ENCODE peak calls at places on chromosomes 12 and 14, in five cellular contexts. S is HCT116, O is GM12878, X is K562, F is H1. Y is an unnamed sample.

GRCh38 chr14:64549016-64549415 is 745 bp upstream of the PPP1R36 start:
- DNase-seq in O (no peak), X (no peak), S (no peak), F (no peak), Y (no peak)

GRCh38 chr12:120224304-120225199 is 23.6 kb upstream of the RPLP0 start:
- DNase-seq in X (no peak), F (no peak), S (no peak), O (no peak), Y (no peak)

GRCh38 chr14:61469771-61470170 is 148.4 kb downstream of the PRKCH start:
- DNase-seq in X (no peak), O (no peak), F (no peak), S (no peak), Y (no peak)

GRCh38 chr12:121578230-121579189 is 2.3 kb downstream of the KDM2B start:
- DNase-seq in O (no peak), F (peak; percentile 34), X (no peak), S (no peak), Y (no peak)

GRCh38 chr14:69713976-69714716 is 52.8 kb upstream of the SRSF5 start:
- DNase-seq in X (no peak), F (no peak), O (no peak), S (no peak), Y (peak; percentile 85)

GRCh38 chr12:87676726-87677125 is 352.5 kb downstream of the C12orf50 start:
- DNase-seq in X (no peak), F (no peak), S (no peak), O (no peak), Y (no peak)

GRCh38 chr12:29726321-29726692 is 57.4 kb downstream of the TMTC1 start:
- DNase-seq in F (no peak), X (no peak), S (no peak), O (no peak), Y (no peak)

GRCh38 chr12:53941750-53942149 is 3.1 kb downstream of the HOXC13 start:
- DNase-seq in S (no peak), O (no peak), X (no peak), F (no peak), Y (no peak)

GRCh38 chr14:103745424-103745823 is 29.8 kb downstream of the ZFYVE21 start:
- DNase-seq in S (no peak), O (no peak), F (no peak), X (no peak), Y (peak; percentile 61)

GRCh38 chr12:124210991-124211577 is 83.8 kb upstream of the RFLNA start:
- DNase-seq in O (no peak), X (no peak), S (no peak), F (no peak), Y (no peak)

GRCh38 chr12:57171668-57172067 is 24.2 kb upstream of the LRP1-AS start:
- DNase-seq in S (no peak), O (no peak), X (no peak), F (no peak), Y (no peak)

GRCh38 chr12:130391186-130391585 is 53.5 kb downstream of the PIWIL1 start:
- DNase-seq in F (no peak), O (no peak), S (no peak), X (no peak), Y (no peak)

GRCh38 chr12:109840349-109841073 is 7.3 kb upstream of the TRPV4 start:
- DNase-seq in O (no peak), S (peak; percentile 60), F (no peak), X (no peak), Y (peak; percentile 59)

GRCh38 chr12:47360771-47361388 is 281.1 kb upstream of the AMIGO2 start:
- DNase-seq in S (no peak), X (peak; percentile 69), F (no peak), O (no peak), Y (no peak)

GRCh38 chr12:90978117-90978770 is 23.3 kb upstream of the CCER1 start:
- DNase-seq in S (peak; percentile 43), F (no peak), O (peak; percentile 11), X (peak; percentile 25), Y (peak; percentile 16)

GRCh38 chr14:104080557-104081492 is 4.7 kb upstream of the ASPG start:
- DNase-seq in S (no peak), F (no peak), O (no peak), X (no peak), Y (no peak)

GRCh38 chr12:40727774-40728483 is 35.7 kb downstream of the CNTN1 start:
- DNase-seq in S (no peak), O (no peak), F (no peak), X (no peak), Y (no peak)

GRCh38 chr12:94225506-94225905 is 77.1 kb downstream of the PLXNC1 start:
- DNase-seq in S (no peak), F (no peak), X (no peak), O (no peak), Y (no peak)

GRCh38 chr12:94219622-94220302 is 71.4 kb downstream of the PLXNC1 start:
- DNase-seq in X (peak; percentile 32), O (no peak), F (no peak), S (no peak), Y (no peak)

GRCh38 chr12:94218244-94218643 is 69.9 kb downstream of the PLXNC1 start:
- DNase-seq in X (no peak), O (no peak), F (no peak), S (no peak), Y (no peak)

GRCh38 chr12:94222351-94222750 is 74.0 kb downstream of the PLXNC1 start:
- DNase-seq in O (no peak), S (no peak), X (no peak), F (no peak), Y (no peak)

DNA sequence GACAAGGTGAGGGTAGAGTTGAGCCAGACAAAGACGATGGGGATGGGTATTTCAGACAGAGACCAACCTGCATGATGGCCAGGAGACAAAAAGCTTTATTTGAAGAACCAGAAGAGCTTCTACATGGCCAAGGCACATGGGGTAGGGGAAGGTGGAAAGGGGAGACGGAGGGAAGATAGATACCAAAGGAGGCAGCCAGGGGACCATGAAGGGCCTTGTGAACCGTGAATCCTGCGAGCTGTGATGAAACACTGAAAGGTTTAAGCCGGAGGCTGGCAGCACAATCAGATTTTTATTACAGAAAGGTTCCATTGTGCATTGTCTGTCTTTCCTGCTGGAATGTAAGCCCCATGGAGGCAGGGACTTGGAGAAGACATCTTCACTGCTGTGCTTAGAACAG is 72.4 kb downstream of the PLXNC1 start:
- DNase-seq in O (no peak), X (no peak), S (no peak), F (no peak), Y (no peak)
- H3K27me3 ChIP-seq in O (no peaks in the 10 kb centered on the region), X (peaks cover 26% of the 10 kb centered on the region), S (no peaks in the 10 kb centered on the region), F (no peaks in the 10 kb centered on the region), Y (no peaks in the 10 kb centered on the region)

GRCh38 chr12:95184119-95184518 is 33.1 kb downstream of the FGD6 start:
- DNase-seq in X (no peak), F (no peak), S (no peak), O (no peak), Y (no peak)
- TF ChIP-seq ATF3 in X (no peak), F (no peak), S (no peak), O (no peak), Y (no peak)

DNA sequence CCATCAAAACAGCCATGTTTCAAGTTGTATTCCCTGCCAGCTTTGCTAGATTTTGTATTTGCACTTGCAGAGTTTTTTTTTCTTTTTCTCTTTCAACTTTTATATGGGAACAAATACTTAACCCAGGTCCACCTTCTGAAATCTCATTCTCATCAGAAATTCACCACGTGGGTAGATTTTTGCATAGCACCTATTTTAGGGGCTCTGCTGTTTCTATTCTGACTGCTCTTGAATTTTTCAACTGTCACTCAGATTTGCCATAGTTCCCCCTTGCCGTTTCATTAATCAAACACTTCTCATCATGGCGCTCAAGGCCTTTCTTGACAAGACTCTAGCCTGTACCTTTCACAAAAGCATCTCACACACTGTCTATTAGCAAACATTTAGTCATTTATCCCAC is 767.2 kb downstream of the VRK1 start:
- DNase-seq in F (no peak), O (no peak), X (no peak), S (no peak), Y (no peak)
- H3K27me3 ChIP-seq in F (no peaks in the 10 kb centered on the region), O (no peaks in the 10 kb centered on the region), X (no peaks in the 10 kb centered on the region), S (no peaks in the 10 kb centered on the region), Y (no peaks in the 10 kb centered on the region)

GRCh38 chr12:69999561-69999960 is 174.5 kb downstream of the MYRFL start:
- DNase-seq in S (no peak), O (no peak), F (no peak), X (no peak), Y (no peak)
- TF ChIP-seq ATF3 in S (no peak), O (no peak), F (no peak), X (no peak), Y (no peak)

GRCh38 chr12:65935906-65936528 is 111.7 kb downstream of the HMGA2 start:
- DNase-seq in F (no peak), X (no peak), O (no peak), S (no peak), Y (peak; percentile 39)

GRCh38 chr12:65937181-65937641 is 112.9 kb downstream of the HMGA2 start:
- DNase-seq in X (no peak), F (no peak), S (peak; percentile 66), O (no peak), Y (peak; percentile 97)

GRCh38 chr12:65937806-65938205 is 113.5 kb downstream of the HMGA2 start:
- DNase-seq in F (no peak), S (no peak), X (no peak), O (no peak), Y (no peak)

GRCh38 chr12:65936529-65936911 is 112.2 kb downstream of the HMGA2 start:
- DNase-seq in F (no peak), O (no peak), S (no peak), X (no peak), Y (no peak)

DNA sequence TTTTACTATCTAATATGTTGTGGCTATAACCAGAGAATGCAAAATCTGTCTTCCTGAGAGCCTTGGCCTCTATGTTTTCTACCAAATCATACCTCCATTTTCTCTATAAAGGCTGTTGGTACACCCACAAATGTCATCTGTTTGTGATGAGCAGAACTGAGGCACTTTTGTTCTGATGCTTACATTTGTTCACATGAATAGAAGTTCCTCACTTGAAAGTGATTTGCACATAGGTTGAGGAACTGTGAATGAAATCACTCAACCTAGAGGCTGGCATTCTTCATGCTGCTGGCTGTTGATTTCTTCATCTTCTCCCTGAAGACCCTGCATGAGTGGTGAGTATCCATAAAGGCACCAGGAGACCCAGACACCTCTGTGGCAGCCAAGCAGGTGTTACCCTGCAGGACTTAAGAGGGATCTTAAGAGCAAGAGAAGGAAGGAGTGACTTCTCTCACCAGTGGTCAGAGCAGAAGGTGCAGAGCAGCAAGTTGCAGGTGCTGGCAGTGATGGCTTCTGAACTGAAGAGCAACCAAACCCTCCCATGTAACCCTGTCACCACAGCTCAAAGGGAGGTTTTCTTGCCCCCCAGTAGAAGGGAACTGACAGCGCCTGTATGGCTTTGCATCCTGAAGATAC is 110.3 kb downstream of the HMGA2 start:
- DNase-seq in S (no peak), X (no peak), O (no peak), F (no peak), Y (no peak)
- H3K27me3 ChIP-seq in S (no peaks in the 10 kb centered on the region), X (no peaks in the 10 kb centered on the region), O (no peaks in the 10 kb centered on the region), F (no peaks in the 10 kb centered on the region), Y (no peaks in the 10 kb centered on the region)